ENCODE peak calls at places on chromosomes 12 and 14, in seven cellular contexts. B is right lobe of liver, Q is mammary epithelial cell, A is bronchial epithelial cell, U is ovary, F is suprapubic skin, T is Peyer's patch. D is an unnamed sample.

GRCh38 chr12:69844836-69845235 is 19.8 kb downstream of the MYRFL start:
- DNase-seq in B (no peak), Q (no peak), A (no peak), U (no peak), F (no peak), T (no peak), D (no peak)

GRCh38 chr12:124837958-124838803 is 25.5 kb downstream of the SCARB1 start:
- DNase-seq in B (peak; percentile 90), Q (peak; percentile 98), A (peak; percentile 96), U (peak; percentile 90), F (peak; percentile 74), T (peak; percentile 30), D (no peak)

GRCh38 chr14:61526405-61527312 is 168.7 kb upstream of the HIF1A start:
- DNase-seq in B (peak; percentile 71), Q (peak; percentile 60), A (peak; percentile 78), U (no peak), F (no peak), T (no peak), D (no peak)

GRCh38 chr12:32577328-32577727 is 101.8 kb upstream of the DNM1L start:
- DNase-seq in B (no peak), Q (no peak), A (no peak), U (no peak), F (no peak), T (no peak), D (no peak)

GRCh38 chr12:25962932-25963525 is 4.5 kb downstream of the RASSF8 start:
- DNase-seq in B (no peak), Q (no peak), A (no peak), U (peak; percentile 72), F (no peak), T (no peak), D (no peak)

GRCh38 chr12:15721716-15722115 is 67.5 kb downstream of the EPS8 start:
- DNase-seq in B (no peak), Q (no peak), A (no peak), U (no peak), F (no peak), T (no peak), D (no peak)

GRCh38 chr14:101440511-101440910 is 120.8 kb upstream of the DIO3 start:
- DNase-seq in B (no peak), Q (no peak), A (no peak), U (no peak), F (no peak), T (no peak), D (no peak)

GRCh38 chr14:64064447-64064846 is 211.6 kb downstream of the SYNE2 start:
- DNase-seq in B (no peak), Q (no peak), A (no peak), U (no peak), F (no peak), T (no peak), D (no peak)

GRCh38 chr12:87931764-87932163 is 97.4 kb downstream of the C12orf50 start:
- DNase-seq in B (no peak), Q (peak; percentile 30), A (peak; percentile 99), U (no peak), F (no peak), T (no peak), D (no peak)

GRCh38 chr12:28253175-28253641 is 63.0 kb downstream of the CCDC91 start:
- DNase-seq in B (no peak), Q (peak; percentile 29), A (peak; percentile 38), U (no peak), F (no peak), T (no peak), D (peak; percentile 41)

GRCh38 chr14:67690011-67690410 is 5.6 kb downstream of the RDH11 start:
- DNase-seq in B (no peak), Q (peak; percentile 66), A (peak; percentile 48), U (no peak), F (no peak), T (no peak), D (no peak)

GRCh38 chr12:60094436-60094835 is 498.6 kb downstream of the SLC16A7 start:
- DNase-seq in B (no peak), Q (no peak), A (no peak), U (no peak), F (no peak), T (no peak), D (no peak)

GRCh38 chr14:79730911-79731310 is 480.4 kb downstream of the DIO2 start:
- DNase-seq in B (no peak), Q (no peak), A (no peak), U (no peak), F (no peak), T (no peak), D (no peak)

GRCh38 chr14:35558680-35559079 is 24.7 kb downstream of the INSM2 start:
- DNase-seq in B (no peak), Q (no peak), A (no peak), U (no peak), F (no peak), T (no peak), D (no peak)

GRCh38 chr14:101497910-101498860 is 63.1 kb upstream of the DIO3 start:
- DNase-seq in B (peak; percentile 26), Q (no peak), A (no peak), U (peak; percentile 23), F (no peak), T (no peak), D (no peak)

GRCh38 chr12:49644620-49644994 is 21.2 kb downstream of the PRPF40B start:
- DNase-seq in B (peak; percentile 81), Q (peak; percentile 51), A (peak; percentile 55), U (peak; percentile 90), F (no peak), T (peak; percentile 86), D (peak; percentile 85)

GRCh38 chr12:101927042-101927441 is 49.7 kb downstream of the DRAM1 start:
- DNase-seq in B (no peak), Q (no peak), A (no peak), U (no peak), F (no peak), T (no peak), D (no peak)

GRCh38 chr12:107330901-107331431 is 237.6 kb upstream of the CRY1 start:
- DNase-seq in B (no peak), Q (no peak), A (no peak), U (no peak), F (no peak), T (no peak), D (peak; percentile 20)

GRCh38 chr12:128021561-128021960 is 245.4 kb upstream of the TMEM132C start:
- DNase-seq in B (no peak), Q (no peak), A (no peak), U (no peak), F (no peak), T (no peak), D (no peak)

GRCh38 chr12:57138526-57139272 is 8.7 kb downstream of the LRP1-AS start:
- DNase-seq in B (peak; percentile 94), Q (no peak), A (no peak), U (peak; percentile 85), F (peak; percentile 92), T (no peak), D (no peak)

GRCh38 chr12:57759360-57759980 is 4.6 kb downstream of the MARCHF9 start:
- DNase-seq in B (no peak), Q (no peak), A (peak; percentile 59), U (no peak), F (no peak), T (no peak), D (peak; percentile 54)

GRCh38 chr14:71267691-71268090 is 360.4 kb downstream of the PCNX1 start:
- DNase-seq in B (no peak), Q (no peak), A (no peak), U (no peak), F (no peak), T (no peak), D (no peak)

GRCh38 chr14:71220462-71220861 is 313.2 kb downstream of the PCNX1 start:
- DNase-seq in B (no peak), Q (no peak), A (no peak), U (no peak), F (no peak), T (no peak), D (no peak)

DNA sequence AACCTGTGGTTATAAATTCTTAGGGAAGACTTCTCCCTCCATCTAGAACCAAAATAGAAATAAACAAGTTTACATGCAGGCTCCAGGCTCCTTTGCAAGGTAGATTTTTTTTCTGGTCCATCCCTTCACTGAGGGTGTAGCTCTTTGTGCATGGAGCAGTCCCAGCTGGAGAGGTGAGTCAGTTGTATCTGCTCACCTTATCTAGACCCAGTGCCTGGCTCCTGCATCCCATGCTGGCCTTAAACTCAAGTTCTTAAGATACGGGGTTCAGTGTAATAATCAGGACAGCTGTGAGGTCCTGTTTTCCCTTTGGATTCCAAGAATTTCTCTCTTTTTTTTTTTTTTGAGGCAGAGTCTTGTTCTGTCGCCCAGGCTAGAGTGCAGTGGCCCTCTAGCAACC is 14.8 kb downstream of the ATP6V0A2 start:
- DNase-seq in B (no peak), Q (no peak), A (no peak), U (no peak), F (no peak), T (no peak), D (no peak)
- H3K4me3 ChIP-seq in B (no peak overlapping the region), Q (no peak overlapping the region), A (no peak overlapping the region), U (no peak overlapping the region), F (no peak overlapping the region), T (no peak overlapping the region), D (no peak overlapping the region)

GRCh38 chr12:104083769-104084475 is 19.6 kb downstream of the HCFC2 start:
- DNase-seq in B (no peak), Q (no peak), A (no peak), U (no peak), F (no peak), T (no peak), D (no peak)
- H3K36me3 ChIP-seq in B (peaks cover 41% of the 10 kb centered on the region), Q (peaks cover 12% of the 10 kb centered on the region), A (peaks cover 5% of the 10 kb centered on the region), U (no peaks in the 10 kb centered on the region), F (peaks cover 63% of the 10 kb centered on the region), T (no peaks in the 10 kb centered on the region), D (peaks cover 40% of the 10 kb centered on the region)

GRCh38 chr12:111369496-111370220 is 763 bp upstream of the PHETA1 start:
- DNase-seq in B (no peak), Q (no peak), A (no peak), U (no peak), F (no peak), T (no peak), D (no peak)
- H3K4me3 ChIP-seq in B (peak overlapping the region; percentile 85), Q (peak overlapping the region; percentile 81), A (peak overlapping the region; percentile 80), U (peak overlapping the region; percentile 81), F (peak overlapping the region; percentile 89), T (peak overlapping the region; percentile 74), D (peak overlapping the region; percentile 54)

GRCh38 chr12:7066596-7066995 is 6.1 kb downstream of the C1S start:
- DNase-seq in B (no peak), Q (no peak), A (peak; percentile 61), U (no peak), F (no peak), T (no peak), D (no peak)
- H3K36me3 ChIP-seq in B (peaks cover 54% of the 10 kb centered on the region), Q (no peaks in the 10 kb centered on the region), A (no peaks in the 10 kb centered on the region), U (no peaks in the 10 kb centered on the region), F (peaks cover 15% of the 10 kb centered on the region), T (no peaks in the 10 kb centered on the region), D (no peaks in the 10 kb centered on the region)

GRCh38 chr14:104863131-104863862 is 1.8 kb upstream of the CEP170B start:
- DNase-seq in B (peak; percentile 49), Q (peak; percentile 22), A (no peak), U (no peak), F (peak; percentile 62), T (no peak), D (no peak)
- H3K4me3 ChIP-seq in B (peak overlapping the region; percentile 79), Q (peak overlapping the region; percentile 75), A (peak overlapping the region; percentile 89), U (no peak overlapping the region), F (no peak overlapping the region), T (peak overlapping the region; percentile 44), D (no peak overlapping the region)

GRCh38 chr14:89325959-89326358 is 91.1 kb downstream of the FOXN3 start:
- DNase-seq in B (no peak), Q (no peak), A (no peak), U (no peak), F (no peak), T (no peak), D (no peak)
- H3K36me3 ChIP-seq in B (no peaks in the 10 kb centered on the region), Q (no peaks in the 10 kb centered on the region), A (peaks cover 4% of the 10 kb centered on the region), U (no peaks in the 10 kb centered on the region), F (peaks cover 6% of the 10 kb centered on the region), T (no peaks in the 10 kb centered on the region), D (no peaks in the 10 kb centered on the region)

D was measured in CD4-positive, alpha-beta memory T cell.